ENCODE peak calls at places on chromosomes 3 and 15, in four cellular contexts. S is RWPE1, K is tibial artery, J is stomach. Y is an unnamed sample.

GRCh38 chr3:35784162-35784561 is 144.8 kb downstream of the ARPP21 start:
- DNase-seq in K (no peak), J (no peak), S (no peak), Y (no peak)

GRCh38 chr3:115062412-115062956 is 84.6 kb downstream of the ZBTB20 start:
- DNase-seq in J (no peak), S (peak; percentile 14), K (no peak), Y (peak; percentile 47)

GRCh38 chr3:67569324-67569723 is 85.1 kb downstream of the SUCLG2 start:
- DNase-seq in K (no peak), J (no peak), S (no peak), Y (no peak)

GRCh38 chr3:108300103-108300849 is 3.9 kb downstream of the HHLA2 start:
- DNase-seq in K (no peak), J (no peak), S (no peak), Y (no peak)

GRCh38 chr15:48596415-48596814 is 49.1 kb downstream of the FBN1 start:
- DNase-seq in J (no peak), S (no peak), K (no peak), Y (no peak)

GRCh38 chr3:54139630-54140029 is 17.3 kb downstream of the CACNA2D3 start:
- DNase-seq in J (no peak), S (no peak), K (no peak), Y (no peak)

GRCh38 chr15:90873998-90874605 is 5.7 kb downstream of the FURIN start:
- DNase-seq in J (peak; percentile 76), S (no peak), K (no peak), Y (no peak)

GRCh38 chr15:34647569-34648334 is 64.3 kb upstream of the GOLGA8B start:
- DNase-seq in J (no peak), K (no peak), S (no peak), Y (no peak)

GRCh38 chr15:60626051-60626450 is 147.1 kb upstream of the ICE2 start:
- DNase-seq in J (no peak), S (no peak), K (no peak), Y (no peak)

GRCh38 chr15:51341366-51342248 is at the start of gene GLDN:
- DNase-seq in S (no peak), J (peak; percentile 52), K (peak; percentile 92), Y (no peak)

GRCh38 chr15:74845581-74845980 is 2.6 kb upstream of the ULK3 start:
- DNase-seq in K (no peak), J (no peak), S (no peak), Y (no peak)

GRCh38 chr15:51642696-51643095 is 20.1 kb upstream of the DMXL2 start:
- DNase-seq in S (peak; percentile 14), J (no peak), K (no peak), Y (no peak)

GRCh38 chr3:43998841-43999805 is 242.6 kb upstream of the TOPAZ1 start:
- DNase-seq in S (peak; percentile 73), J (no peak), K (no peak), Y (peak; percentile 58)

GRCh38 chr15:94965593-94965992 is 734.2 kb downstream of the MCTP2 start:
- DNase-seq in K (no peak), S (no peak), J (no peak), Y (no peak)

GRCh38 chr15:39397883-39398282 is 183.0 kb upstream of the THBS1 start:
- DNase-seq in S (no peak), K (no peak), J (no peak), Y (no peak)

GRCh38 chr3:157754415-157754814 is 251.2 kb upstream of the VEPH1 start:
- DNase-seq in S (no peak), J (no peak), K (no peak), Y (no peak)

GRCh38 chr3:173371848-173372487 is 25.6 kb upstream of the NLGN1 start:
- DNase-seq in J (no peak), K (no peak), S (peak; percentile 33), Y (peak; percentile 35)

GRCh38 chr3:182248349-182248880 is 536.7 kb downstream of the SOX2 start:
- DNase-seq in S (no peak), K (no peak), J (no peak), Y (no peak)
- TF ChIP-seq CTCF in S (no peak), K (no peak), J (no peak), Y (no peak)

DNA sequence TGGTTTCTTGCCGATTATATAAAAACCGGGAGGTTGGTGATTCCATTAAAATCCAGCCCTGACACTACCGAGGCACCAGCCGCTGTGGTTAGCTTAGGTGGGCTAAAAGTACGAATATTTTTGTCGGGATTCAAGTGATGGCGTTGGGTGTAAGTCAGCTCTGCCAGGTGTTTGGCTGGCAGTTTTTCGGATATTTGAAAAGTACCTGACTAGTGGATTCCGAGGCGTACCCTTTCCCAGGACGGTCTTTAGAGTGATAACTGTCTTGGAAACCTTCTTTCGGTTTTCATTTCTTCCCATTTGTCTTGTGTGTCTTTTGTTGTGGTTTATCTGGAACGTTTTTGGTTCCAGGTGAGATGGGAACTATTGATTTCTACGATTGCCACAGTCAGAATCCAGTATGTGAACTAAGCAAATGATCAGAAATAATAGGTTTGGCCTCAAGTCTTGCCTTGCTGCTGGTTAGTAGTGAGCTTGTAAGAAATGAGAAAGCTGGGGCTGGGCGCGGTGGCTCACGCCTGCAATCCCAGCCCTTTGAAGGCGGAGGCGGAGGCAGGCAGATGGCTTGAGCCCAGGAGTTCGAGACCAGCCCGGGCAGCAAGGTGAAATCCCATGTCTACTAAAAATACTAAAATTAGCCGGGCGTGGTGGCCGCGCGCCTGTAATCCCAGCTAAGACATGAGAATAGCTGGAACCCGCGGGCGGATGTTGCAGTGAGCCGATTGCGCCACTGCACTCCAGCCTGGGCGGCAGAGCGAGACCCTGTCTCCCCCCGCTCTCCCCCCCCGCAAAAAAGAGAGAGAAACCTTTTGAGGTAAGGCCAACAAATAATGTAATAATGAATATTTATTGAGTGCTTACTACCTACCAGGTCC is 1.4 kb downstream of the FYTTD1 start:
- DNase-seq in K (peak; percentile 86), S (peak; percentile 30), J (peak; percentile 40), Y (peak; percentile 37)
- TF ChIP-seq CTCF in K (no peak), S (no peak), J (no peak), Y (no peak)

GRCh38 chr15:65006876-65007275 is 17.2 kb upstream of the SPG21 start:
- DNase-seq in J (no peak), K (no peak), S (no peak), Y (no peak)

GRCh38 chr15:65004993-65005392 is 15.3 kb upstream of the SPG21 start:
- DNase-seq in S (no peak), K (no peak), J (no peak), Y (no peak)

DNA sequence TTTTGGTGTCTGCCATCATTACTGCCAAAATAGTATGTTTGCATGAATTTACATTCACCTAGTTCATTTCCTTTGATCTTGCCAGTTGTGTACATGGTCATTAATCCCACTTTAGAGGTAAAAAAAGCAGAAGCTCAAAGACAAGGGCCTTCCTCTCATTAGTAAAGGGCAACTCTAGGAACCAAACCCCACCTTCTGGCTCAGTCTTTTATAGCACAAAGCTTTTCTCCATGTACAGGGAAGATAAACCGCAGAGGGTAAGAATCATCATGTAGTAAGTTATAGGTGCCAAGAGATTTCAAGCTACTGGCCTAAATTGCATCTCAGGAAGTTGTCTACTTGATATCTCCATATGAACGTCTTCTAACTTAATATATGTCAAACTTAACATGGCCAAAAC is 19.3 kb upstream of the SPG21 start:
- DNase-seq in J (no peak), S (no peak), K (no peak), Y (no peak)
- TF ChIP-seq CTCF in J (no peak), S (no peak), K (no peak), Y (peak; percentile 29)

GRCh38 chr3:14601692-14602005 is 49.9 kb upstream of the CCDC174 start:
- DNase-seq in J (no peak), S (no peak), K (peak; percentile 51), Y (no peak)

GRCh38 chr3:14602804-14603644 is 48.5 kb upstream of the CCDC174 start:
- DNase-seq in S (no peak), J (peak; percentile 41), K (peak; percentile 17), Y (no peak)

GRCh38 chr3:14600075-14600474 is 51.5 kb upstream of the CCDC174 start:
- DNase-seq in J (no peak), S (no peak), K (no peak), Y (no peak)

GRCh38 chr3:14600856-14601610 is 50.5 kb upstream of the CCDC174 start:
- DNase-seq in S (no peak), K (peak; percentile 10), J (no peak), Y (no peak)

GRCh38 chr3:14602006-14602803 is 49.4 kb upstream of the CCDC174 start:
- DNase-seq in S (no peak), K (peak; percentile 60), J (no peak), Y (no peak)
- TF ChIP-seq CTCF in S (no peak), K (no peak), J (peak; percentile 21), Y (peak; percentile 42)

Y was measured in HFFc6.